ENCODE peak calls at places on chromosomes 6 and 20, in four cellular contexts. One of them, this sample, is unnamed.

GRCh38 chr6:145829102-145829501 is 14.5 kb upstream of the FBXO30 start:
- DNase-seq in iPS-NIHi11: peak; percentile 17
- DNase-seq in A172: no peak
- DNase-seq in NCI-H1694 treated with DMSO at 0.1 percent for 48 hours: no peak
- DNase-seq in this sample: no peak

GRCh38 chr20:20806121-20806820 is 93.8 kb upstream of the RALGAPA2 start:
- DNase-seq in iPS-NIHi11: no peak
- DNase-seq in A172: no peak
- DNase-seq in NCI-H1694 treated with DMSO at 0.1 percent for 48 hours: no peak
- DNase-seq in this sample: no peak

GRCh38 chr6:6474170-6474920 is 114.2 kb upstream of the LY86 start:
- DNase-seq in iPS-NIHi11: no peak
- DNase-seq in A172: no peak
- DNase-seq in NCI-H1694 treated with DMSO at 0.1 percent for 48 hours: no peak
- DNase-seq in this sample: no peak

GRCh38 chr20:25283221-25283951 is 35.5 kb downstream of the PYGB start:
- DNase-seq in iPS-NIHi11: no peak
- DNase-seq in A172: no peak
- DNase-seq in NCI-H1694 treated with DMSO at 0.1 percent for 48 hours: no peak
- DNase-seq in this sample: no peak

GRCh38 chr6:167449099-167449861 is 124.4 kb downstream of the TTLL2 start:
- DNase-seq in iPS-NIHi11: no peak
- DNase-seq in A172: no peak
- DNase-seq in NCI-H1694 treated with DMSO at 0.1 percent for 48 hours: no peak
- DNase-seq in this sample: no peak

GRCh38 chr20:57959589-57959988 is 249.8 kb upstream of the PMEPA1 start:
- DNase-seq in iPS-NIHi11: no peak
- DNase-seq in A172: no peak
- DNase-seq in NCI-H1694 treated with DMSO at 0.1 percent for 48 hours: no peak
- DNase-seq in this sample: no peak

GRCh38 chr6:148935705-148936306 is 189.0 kb downstream of the UST start:
- DNase-seq in iPS-NIHi11: no peak
- DNase-seq in A172: peak; percentile 46
- DNase-seq in NCI-H1694 treated with DMSO at 0.1 percent for 48 hours: no peak
- DNase-seq in this sample: no peak

GRCh38 chr6:169452869-169453186 is 199.2 kb upstream of the THBS2 start:
- DNase-seq in iPS-NIHi11: no peak
- DNase-seq in A172: no peak
- DNase-seq in NCI-H1694 treated with DMSO at 0.1 percent for 48 hours: no peak
- DNase-seq in this sample: no peak

GRCh38 chr6:18203786-18204185 is 48.6 kb downstream of the KDM1B start:
- DNase-seq in iPS-NIHi11: no peak
- DNase-seq in A172: no peak
- DNase-seq in NCI-H1694 treated with DMSO at 0.1 percent for 48 hours: no peak
- DNase-seq in this sample: no peak

GRCh38 chr6:131646249-131646670 is 9.2 kb downstream of the ENPP3 start:
- DNase-seq in iPS-NIHi11: no peak
- DNase-seq in A172: no peak
- DNase-seq in NCI-H1694 treated with DMSO at 0.1 percent for 48 hours: no peak
- DNase-seq in this sample: no peak

GRCh38 chr6:166862287-166862977 is 93.9 kb downstream of the RNASET2 start:
- DNase-seq in iPS-NIHi11: peak; percentile 76
- DNase-seq in A172: peak; percentile 2
- DNase-seq in NCI-H1694 treated with DMSO at 0.1 percent for 48 hours: no peak
- DNase-seq in this sample: no peak

This sample was measured in COLO829.